ENCODE peak calls at places on chromosomes 5 and 9, in nine cellular contexts. One of them, this sample, is unnamed.

GRCh38 chr5:177133845-177134652 is 476 bp downstream of the NSD1 start:
- DNase-seq in tibial nerve: no peak
- DNase-seq in adrenal gland: peak; percentile 51
- DNase-seq in heart left ventricle: peak; percentile 76
- DNase-seq in HepG2: no peak
- DNase-seq in mammary epithelial cell: peak; percentile 54
- DNase-seq in colonic mucosa: peak; percentile 41
- DNase-seq in uterus: peak; percentile 43
- DNase-seq in Peyer's patch: no peak
- DNase-seq in this sample: no peak

GRCh38 chr9:123033352-123033751 is at the start of gene GPR21:
- DNase-seq in tibial nerve: no peak
- DNase-seq in adrenal gland: no peak
- DNase-seq in heart left ventricle: no peak
- DNase-seq in HepG2: no peak
- DNase-seq in mammary epithelial cell: no peak
- DNase-seq in colonic mucosa: no peak
- DNase-seq in uterus: no peak
- DNase-seq in Peyer's patch: no peak
- DNase-seq in this sample: no peak

GRCh38 chr9:121292801-121293241 is 24.9 kb downstream of the GSN start:
- DNase-seq in tibial nerve: peak; percentile 14
- DNase-seq in adrenal gland: no peak
- DNase-seq in heart left ventricle: no peak
- DNase-seq in HepG2: no peak
- DNase-seq in mammary epithelial cell: no peak
- DNase-seq in colonic mucosa: no peak
- DNase-seq in uterus: peak; percentile 13
- DNase-seq in Peyer's patch: no peak
- DNase-seq in this sample: no peak

GRCh38 chr9:109286981-109287380 is 33.9 kb downstream of the EPB41L4B start:
- DNase-seq in tibial nerve: no peak
- DNase-seq in adrenal gland: peak; percentile 36
- DNase-seq in heart left ventricle: no peak
- DNase-seq in HepG2: no peak
- DNase-seq in mammary epithelial cell: no peak
- DNase-seq in colonic mucosa: no peak
- DNase-seq in uterus: no peak
- DNase-seq in Peyer's patch: no peak
- DNase-seq in this sample: no peak

GRCh38 chr9:100589582-100589981 is 11.7 kb downstream of the CAVIN4 start:
- DNase-seq in tibial nerve: no peak
- DNase-seq in adrenal gland: no peak
- DNase-seq in heart left ventricle: no peak
- DNase-seq in HepG2: no peak
- DNase-seq in mammary epithelial cell: peak; percentile 37
- DNase-seq in colonic mucosa: no peak
- DNase-seq in uterus: no peak
- DNase-seq in Peyer's patch: no peak
- DNase-seq in this sample: no peak

GRCh38 chr5:88680253-88681132 is 202.5 kb downstream of the MEF2C start:
- DNase-seq in tibial nerve: no peak
- DNase-seq in adrenal gland: peak; percentile 53
- DNase-seq in heart left ventricle: peak; percentile 89
- DNase-seq in HepG2: peak; percentile 13
- DNase-seq in mammary epithelial cell: peak; percentile 35
- DNase-seq in colonic mucosa: peak; percentile 76
- DNase-seq in uterus: peak; percentile 65
- DNase-seq in Peyer's patch: peak; percentile 43
- DNase-seq in this sample: no peak

GRCh38 chr9:115941561-115942315 is 211.9 kb upstream of the PAPPA start:
- DNase-seq in tibial nerve: no peak
- DNase-seq in adrenal gland: no peak
- DNase-seq in heart left ventricle: no peak
- DNase-seq in HepG2: no peak
- DNase-seq in mammary epithelial cell: peak; percentile 91
- DNase-seq in colonic mucosa: no peak
- DNase-seq in uterus: no peak
- DNase-seq in Peyer's patch: no peak
- DNase-seq in this sample: no peak

GRCh38 chr9:132207839-132208615 is 46.2 kb downstream of the NTNG2 start:
- DNase-seq in tibial nerve: no peak
- DNase-seq in adrenal gland: no peak
- DNase-seq in heart left ventricle: no peak
- DNase-seq in HepG2: no peak
- DNase-seq in mammary epithelial cell: no peak
- DNase-seq in colonic mucosa: no peak
- DNase-seq in uterus: no peak
- DNase-seq in Peyer's patch: no peak
- DNase-seq in this sample: no peak

GRCh38 chr5:65338606-65339151 is 143.0 kb downstream of the ADAMTS6 start:
- DNase-seq in tibial nerve: no peak
- DNase-seq in adrenal gland: no peak
- DNase-seq in heart left ventricle: peak; percentile 39
- DNase-seq in HepG2: no peak
- DNase-seq in mammary epithelial cell: no peak
- DNase-seq in colonic mucosa: no peak
- DNase-seq in uterus: peak; percentile 8
- DNase-seq in Peyer's patch: no peak
- DNase-seq in this sample: no peak

GRCh38 chr9:95876595-95876994 is 1.1 kb downstream of the ERCC6L2 start:
- DNase-seq in tibial nerve: no peak
- DNase-seq in adrenal gland: no peak
- DNase-seq in heart left ventricle: no peak
- DNase-seq in HepG2: peak; percentile 12
- DNase-seq in mammary epithelial cell: peak; percentile 25
- DNase-seq in colonic mucosa: no peak
- DNase-seq in uterus: no peak
- DNase-seq in Peyer's patch: no peak
- DNase-seq in this sample: no peak

GRCh38 chr5:76319673-76320072 is 83.4 kb upstream of the IQGAP2 start:
- DNase-seq in tibial nerve: no peak
- DNase-seq in adrenal gland: no peak
- DNase-seq in heart left ventricle: no peak
- DNase-seq in HepG2: no peak
- DNase-seq in mammary epithelial cell: no peak
- DNase-seq in colonic mucosa: no peak
- DNase-seq in uterus: no peak
- DNase-seq in Peyer's patch: no peak
- DNase-seq in this sample: no peak

GRCh38 chr9:2874001-2874750 is 30.3 kb upstream of the PUM3 start:
- DNase-seq in tibial nerve: no peak
- DNase-seq in adrenal gland: no peak
- DNase-seq in heart left ventricle: no peak
- DNase-seq in HepG2: no peak
- DNase-seq in mammary epithelial cell: no peak
- DNase-seq in colonic mucosa: no peak
- DNase-seq in uterus: no peak
- DNase-seq in Peyer's patch: no peak
- DNase-seq in this sample: no peak

GRCh38 chr9:4828776-4829175 is 36.0 kb downstream of the RCL1 start:
- DNase-seq in tibial nerve: no peak
- DNase-seq in adrenal gland: peak; percentile 62
- DNase-seq in heart left ventricle: no peak
- DNase-seq in HepG2: peak; percentile 49
- DNase-seq in mammary epithelial cell: no peak
- DNase-seq in colonic mucosa: no peak
- DNase-seq in uterus: no peak
- DNase-seq in Peyer's patch: no peak
- DNase-seq in this sample: no peak

DNA sequence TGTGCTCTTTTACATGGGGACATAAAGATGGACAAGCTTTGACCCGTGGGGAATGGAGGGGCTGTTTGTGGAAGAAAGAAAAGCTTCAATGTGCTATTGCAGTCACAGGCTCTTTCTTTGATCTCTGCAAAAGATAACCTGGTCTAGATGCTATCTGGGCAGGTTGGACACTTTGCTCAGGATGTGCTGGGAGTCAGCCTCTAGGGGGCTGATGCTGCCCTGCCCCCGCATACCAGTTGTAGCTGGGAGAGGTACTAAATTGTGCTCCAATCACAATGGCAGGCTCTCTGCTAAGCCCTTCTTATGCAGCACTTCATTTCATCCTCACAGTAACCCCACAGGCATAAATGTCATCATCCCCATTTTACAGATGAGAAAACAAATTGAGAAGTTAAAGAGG is 67.2 kb downstream of the PSD2 start:
- DNase-seq in tibial nerve: no peak
- DNase-seq in adrenal gland: no peak
- DNase-seq in heart left ventricle: no peak
- DNase-seq in HepG2: no peak
- DNase-seq in mammary epithelial cell: no peak
- DNase-seq in colonic mucosa: no peak
- DNase-seq in uterus: no peak
- DNase-seq in Peyer's patch: no peak
- DNase-seq in this sample: no peak
- TF ChIP-seq CTCF in tibial nerve: no peak
- TF ChIP-seq CTCF in adrenal gland: no peak
- TF ChIP-seq CTCF in heart left ventricle: no peak
- TF ChIP-seq CTCF in HepG2: no peak
- TF ChIP-seq CTCF in mammary epithelial cell: peak; percentile 13
- TF ChIP-seq CTCF in colonic mucosa: no peak
- TF ChIP-seq CTCF in uterus: no peak
- TF ChIP-seq CTCF in Peyer's patch: no peak
- TF ChIP-seq CTCF in this sample: peak; percentile 23

DNA sequence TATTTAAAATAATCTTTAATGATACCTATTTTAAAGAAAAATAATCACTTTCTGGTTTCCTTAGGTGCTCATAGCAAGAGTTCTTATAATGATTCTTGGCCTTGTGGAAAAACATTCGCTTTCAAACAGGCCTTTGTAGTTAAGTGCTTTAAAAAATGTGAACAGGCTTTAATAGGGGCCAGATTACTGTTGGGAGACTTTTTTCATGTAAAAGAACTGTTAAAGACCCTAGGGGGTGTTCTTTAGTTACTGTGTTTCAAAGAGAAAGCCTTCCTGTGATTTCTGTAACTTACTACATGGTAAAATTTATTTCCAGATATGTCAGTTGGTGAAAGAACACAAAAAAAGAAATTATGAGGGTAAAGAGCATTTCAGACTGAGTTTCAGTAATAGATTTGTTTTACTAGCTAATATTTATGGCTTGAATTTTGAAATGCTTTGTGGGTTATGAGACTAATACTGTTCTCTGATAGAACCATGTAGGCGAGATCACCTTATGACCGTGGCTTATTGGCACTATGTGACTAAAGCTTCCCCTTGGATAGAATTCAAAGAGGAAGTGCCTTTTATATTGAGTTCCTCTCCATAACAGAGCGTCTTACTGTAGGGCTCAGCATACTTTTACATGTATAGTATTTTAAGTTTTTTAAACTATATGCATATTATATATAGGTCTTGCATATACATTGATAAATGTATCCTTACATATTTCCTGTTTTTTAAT is 70.8 kb downstream of the CSNK1G3 start:
- DNase-seq in tibial nerve: no peak
- DNase-seq in adrenal gland: no peak
- DNase-seq in heart left ventricle: no peak
- DNase-seq in HepG2: no peak
- DNase-seq in mammary epithelial cell: no peak
- DNase-seq in colonic mucosa: peak; percentile 18
- DNase-seq in uterus: no peak
- DNase-seq in Peyer's patch: no peak
- DNase-seq in this sample: no peak
- H3K4me3 ChIP-seq in tibial nerve: no peak overlapping the region
- H3K4me3 ChIP-seq in adrenal gland: no peak overlapping the region
- H3K4me3 ChIP-seq in heart left ventricle: no peak overlapping the region
- H3K4me3 ChIP-seq in HepG2: no peak overlapping the region
- H3K4me3 ChIP-seq in mammary epithelial cell: no peak overlapping the region
- H3K4me3 ChIP-seq in colonic mucosa: no peak overlapping the region
- H3K4me3 ChIP-seq in uterus: no peak overlapping the region
- H3K4me3 ChIP-seq in Peyer's patch: no peak overlapping the region
- H3K4me3 ChIP-seq in this sample: no peak overlapping the region

GRCh38 chr5:58276431-58276830 is 183.5 kb downstream of the PLK2 start:
- DNase-seq in tibial nerve: no peak
- DNase-seq in adrenal gland: no peak
- DNase-seq in heart left ventricle: no peak
- DNase-seq in HepG2: no peak
- DNase-seq in mammary epithelial cell: no peak
- DNase-seq in colonic mucosa: no peak
- DNase-seq in uterus: no peak
- DNase-seq in Peyer's patch: no peak
- DNase-seq in this sample: no peak

GRCh38 chr5:58268263-58268662 is 191.6 kb downstream of the PLK2 start:
- DNase-seq in tibial nerve: no peak
- DNase-seq in adrenal gland: peak; percentile 25
- DNase-seq in heart left ventricle: no peak
- DNase-seq in HepG2: no peak
- DNase-seq in mammary epithelial cell: no peak
- DNase-seq in colonic mucosa: no peak
- DNase-seq in uterus: no peak
- DNase-seq in Peyer's patch: no peak
- DNase-seq in this sample: no peak

GRCh38 chr5:58274199-58274598 is 185.7 kb downstream of the PLK2 start:
- DNase-seq in tibial nerve: no peak
- DNase-seq in adrenal gland: no peak
- DNase-seq in heart left ventricle: no peak
- DNase-seq in HepG2: no peak
- DNase-seq in mammary epithelial cell: peak; percentile 70
- DNase-seq in colonic mucosa: no peak
- DNase-seq in uterus: no peak
- DNase-seq in Peyer's patch: no peak
- DNase-seq in this sample: no peak

GRCh38 chr5:58279259-58279658 is 180.6 kb downstream of the PLK2 start:
- DNase-seq in tibial nerve: no peak
- DNase-seq in adrenal gland: no peak
- DNase-seq in heart left ventricle: no peak
- DNase-seq in HepG2: no peak
- DNase-seq in mammary epithelial cell: no peak
- DNase-seq in colonic mucosa: no peak
- DNase-seq in uterus: no peak
- DNase-seq in Peyer's patch: no peak
- DNase-seq in this sample: no peak

GRCh38 chr5:58273705-58274104 is 186.2 kb downstream of the PLK2 start:
- DNase-seq in tibial nerve: no peak
- DNase-seq in adrenal gland: no peak
- DNase-seq in heart left ventricle: no peak
- DNase-seq in HepG2: no peak
- DNase-seq in mammary epithelial cell: peak; percentile 23
- DNase-seq in colonic mucosa: no peak
- DNase-seq in uterus: no peak
- DNase-seq in Peyer's patch: no peak
- DNase-seq in this sample: no peak
- H3K27me3 ChIP-seq in tibial nerve: no peaks in the 10 kb centered on the region
- H3K27me3 ChIP-seq in adrenal gland: no peaks in the 10 kb centered on the region
- H3K27me3 ChIP-seq in heart left ventricle: no peaks in the 10 kb centered on the region
- H3K27me3 ChIP-seq in HepG2: no peaks in the 10 kb centered on the region
- H3K27me3 ChIP-seq in mammary epithelial cell: no peaks in the 10 kb centered on the region
- H3K27me3 ChIP-seq in colonic mucosa: no peaks in the 10 kb centered on the region
- H3K27me3 ChIP-seq in uterus: no peaks in the 10 kb centered on the region
- H3K27me3 ChIP-seq in Peyer's patch: no peaks in the 10 kb centered on the region
- H3K27me3 ChIP-seq in this sample: no peaks in the 10 kb centered on the region

DNA sequence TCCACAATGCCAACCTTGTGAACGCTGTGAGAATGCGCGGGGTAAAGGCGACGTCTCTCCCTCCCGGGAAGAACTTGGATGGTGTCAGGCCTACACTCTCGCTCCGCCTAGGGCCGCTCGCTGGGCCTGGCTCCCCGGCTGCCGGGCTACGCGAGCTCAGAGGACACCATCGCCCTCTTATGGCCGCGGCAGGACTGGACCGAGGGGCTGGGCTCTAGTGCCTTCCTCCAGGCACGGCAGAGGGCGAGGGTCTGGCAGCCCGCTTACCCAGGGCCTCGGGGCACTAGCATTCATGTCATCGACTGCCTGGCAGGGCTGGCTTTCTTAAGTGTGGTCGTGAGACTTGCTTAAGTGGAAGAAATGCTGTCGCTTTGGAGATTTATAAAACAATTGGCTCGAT is 1.2 kb upstream of the EXOSC2 start:
- DNase-seq in tibial nerve: no peak
- DNase-seq in adrenal gland: no peak
- DNase-seq in heart left ventricle: no peak
- DNase-seq in HepG2: no peak
- DNase-seq in mammary epithelial cell: no peak
- DNase-seq in colonic mucosa: no peak
- DNase-seq in uterus: peak; percentile 27
- DNase-seq in Peyer's patch: no peak
- DNase-seq in this sample: no peak
- TF ChIP-seq CTCF in tibial nerve: no peak
- TF ChIP-seq CTCF in adrenal gland: no peak
- TF ChIP-seq CTCF in heart left ventricle: peak; percentile 34
- TF ChIP-seq CTCF in HepG2: peak; percentile 27
- TF ChIP-seq CTCF in mammary epithelial cell: peak; percentile 10
- TF ChIP-seq CTCF in colonic mucosa: no peak
- TF ChIP-seq CTCF in uterus: no peak
- TF ChIP-seq CTCF in Peyer's patch: no peak
- TF ChIP-seq CTCF in this sample: peak; percentile 42